ENCODE peak calls at places on chromosomes 6 and 20, in six cellular contexts. S, P, O, J, W and I are unnamed samples.

GRCh38 chr6:128259036-128259734 is 261.2 kb downstream of the PTPRK start:
- DNase-seq in S (no peak), P (no peak), J (no peak), O (no peak), W (no peak), I (no peak)

GRCh38 chr20:3686867-3687321 is 5.1 kb upstream of the ADAM33 start:
- DNase-seq in S (no peak), J (peak; percentile 83), W (no peak), O (no peak), P (peak; percentile 94), I (no peak)

GRCh38 chr6:153117986-153118886 is 12.8 kb downstream of the RGS17 start:
- DNase-seq in P (no peak), J (no peak), O (no peak), S (no peak), W (no peak), I (no peak)

GRCh38 chr6:149488815-149489214 is 4.0 kb upstream of the ZC3H12D start:
- DNase-seq in J (no peak), S (no peak), W (no peak), O (no peak), P (no peak), I (no peak)

GRCh38 chr20:63978319-63979220 is 872 bp downstream of the SAMD10 start:
- DNase-seq in S (no peak), O (peak; percentile 40), J (no peak), P (peak; percentile 84), W (peak; percentile 83), I (no peak)

GRCh38 chr6:141041596-141042087 is 1091.1 kb upstream of the GJE1 start:
- DNase-seq in S (no peak), W (no peak), J (no peak), P (no peak), O (no peak), I (no peak)

GRCh38 chr20:23664954-23665353 is 23.9 kb downstream of the CST4 start:
- DNase-seq in J (no peak), S (no peak), W (no peak), O (no peak), P (no peak), I (no peak)

GRCh38 chr6:13668291-13668928 is 43.2 kb downstream of the RANBP9 start:
- DNase-seq in S (no peak), P (no peak), O (no peak), J (no peak), W (no peak), I (no peak)

GRCh38 chr6:15020114-15020770 is 225.6 kb upstream of the JARID2 start:
- DNase-seq in W (no peak), O (no peak), S (no peak), P (no peak), J (no peak), I (no peak)

GRCh38 chr6:96624957-96625356 is 62.0 kb downstream of the FHL5 start:
- DNase-seq in W (no peak), P (no peak), S (no peak), J (no peak), O (no peak), I (no peak)

GRCh38 chr6:48067148-48067709 is 43.8 kb downstream of the PTCHD4 start:
- DNase-seq in W (no peak), S (no peak), J (no peak), P (no peak), O (no peak), I (no peak)

GRCh38 chr6:44594471-44594870 is 207.0 kb downstream of the CDC5L start:
- DNase-seq in S (peak; percentile 21), J (no peak), W (peak; percentile 38), O (no peak), P (no peak), I (no peak)

GRCh38 chr6:132830236-132830799 is 15.9 kb downstream of the RPS12 start:
- DNase-seq in O (no peak), W (peak; percentile 79), P (no peak), J (no peak), S (peak; percentile 51), I (no peak)

GRCh38 chr6:112571486-112571885 is 224.4 kb downstream of the RFPL4B start:
- DNase-seq in O (no peak), J (no peak), S (no peak), W (no peak), P (peak; percentile 96), I (no peak)

GRCh38 chr6:167652042-167652700 is 174.5 kb upstream of the AFDN start:
- DNase-seq in S (no peak), P (no peak), J (no peak), W (no peak), O (no peak), I (no peak)

GRCh38 chr6:167475947-167476346 is 151.1 kb downstream of the TTLL2 start:
- DNase-seq in W (peak; percentile 32), S (no peak), J (no peak), O (no peak), P (no peak), I (no peak)

GRCh38 chr6:84278311-84278710 is 50.9 kb upstream of the CEP162 start:
- DNase-seq in P (no peak), O (no peak), S (no peak), W (no peak), J (no peak), I (no peak)

GRCh38 chr20:61173966-61174725 is 77.9 kb upstream of the CDH4 start:
- DNase-seq in S (no peak), J (no peak), P (no peak), O (no peak), W (no peak), I (no peak)

GRCh38 chr6:27053738-27054137 is 193.8 kb upstream of the PRSS16 start:
- DNase-seq in P (no peak), W (no peak), O (no peak), S (no peak), J (no peak), I (no peak)

GRCh38 chr6:45026003-45026516 is 302.1 kb upstream of the RUNX2 start:
- DNase-seq in O (no peak), S (no peak), W (no peak), J (no peak), P (no peak), I (no peak)

GRCh38 chr6:56729719-56730118 is 87.0 kb upstream of the DST start:
- DNase-seq in W (no peak), O (no peak), P (no peak), J (no peak), S (no peak), I (no peak)

GRCh38 chr20:53774487-53775203 is 181.0 kb upstream of the ZNF217 start:
- DNase-seq in O (no peak), J (no peak), P (no peak), W (no peak), S (no peak), I (no peak)

GRCh38 chr6:10510592-10511367 is 10.4 kb upstream of the GCNT2 start:
- DNase-seq in O (no peak), J (peak; percentile 12), W (peak; percentile 86), P (peak; percentile 83), S (peak; percentile 45), I (no peak)

GRCh38 chr6:35635601-35636597 is 52.8 kb downstream of the FKBP5 start:
- DNase-seq in W (no peak), P (no peak), S (no peak), O (no peak), J (no peak), I (no peak)

GRCh38 chr20:17617212-17617867 is 47.5 kb downstream of the DSTN start:
- DNase-seq in J (no peak), W (peak; percentile 75), O (no peak), P (peak; percentile 77), S (peak; percentile 14), I (no peak)

GRCh38 chr6:56649053-56649769 is 6.5 kb upstream of the DST start:
- DNase-seq in J (no peak), S (no peak), P (no peak), W (no peak), O (no peak), I (no peak)

GRCh38 chr6:154474636-154475428 is 35.7 kb downstream of the CNKSR3 start:
- DNase-seq in P (no peak), J (peak; percentile 36), O (no peak), S (no peak), W (no peak), I (no peak)

GRCh38 chr20:62198931-62199330 is 16.1 kb downstream of the MTG2 start:
- DNase-seq in W (no peak), P (no peak), J (no peak), S (no peak), O (no peak), I (no peak)

GRCh38 chr6:112620832-112621569 is 273.9 kb downstream of the RFPL4B start:
- DNase-seq in P (no peak), S (no peak), O (no peak), W (no peak), J (no peak), I (no peak)

GRCh38 chr6:123398072-123398471 is 238.7 kb downstream of the TRDN start:
- DNase-seq in W (no peak), S (no peak), P (no peak), O (no peak), J (no peak), I (no peak)
- H3K36me3 ChIP-seq in W (no peaks in the 10 kb centered on the region), S (no peaks in the 10 kb centered on the region), P (no peaks in the 10 kb centered on the region), O (no peaks in the 10 kb centered on the region), J (no peaks in the 10 kb centered on the region), I (no peaks in the 10 kb centered on the region)

GRCh38 chr6:16135078-16135477 is 6.2 kb downstream of the MYLIP start:
- DNase-seq in P (peak; percentile 64), O (no peak), W (no peak), S (no peak), J (no peak), I (no peak)
- H3K4me1 ChIP-seq in P (peaks cover 85% of the 10 kb centered on the region), O (peaks cover 78% of the 10 kb centered on the region), W (peaks cover 18% of the 10 kb centered on the region), S (peaks cover 14% of the 10 kb centered on the region), J (peaks cover 76% of the 10 kb centered on the region), I (peaks cover 33% of the 10 kb centered on the region)

DNA sequence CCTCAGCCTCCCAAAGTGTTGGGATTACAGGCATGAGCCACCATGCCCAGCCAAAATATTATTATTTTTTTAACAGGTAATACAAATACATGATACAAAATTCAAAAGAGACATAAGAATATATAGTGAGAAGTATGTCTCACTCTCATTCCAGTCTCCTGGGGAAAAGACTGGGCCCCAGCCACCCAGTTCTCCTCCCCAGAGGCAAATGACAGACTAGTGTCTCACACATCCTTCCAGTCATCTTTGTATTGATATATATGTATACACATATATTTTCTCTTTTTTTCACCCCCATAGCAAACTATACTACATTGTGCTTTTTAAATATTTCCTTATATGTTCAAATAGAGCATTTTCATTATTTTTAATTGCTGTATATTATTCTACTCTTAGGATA is 8.3 kb downstream of the GSS start:
- DNase-seq in J (no peak), O (no peak), S (no peak), W (no peak), P (no peak), I (no peak)
- H3K36me3 ChIP-seq in J (peaks cover 10% of the 10 kb centered on the region), O (peaks cover 4% of the 10 kb centered on the region), S (peaks cover 73% of the 10 kb centered on the region), W (no peaks in the 10 kb centered on the region), P (peaks cover 12% of the 10 kb centered on the region), I (peaks cover 6% of the 10 kb centered on the region)

GRCh38 chr6:162528538-162528937 is 199.0 kb downstream of the PRKN start:
- DNase-seq in S (no peak), J (no peak), O (no peak), P (no peak), W (no peak), I (no peak)
- H3K4me1 ChIP-seq in S (peaks cover 4% of the 10 kb centered on the region), J (no peaks in the 10 kb centered on the region), O (no peaks in the 10 kb centered on the region), P (no peaks in the 10 kb centered on the region), W (no peaks in the 10 kb centered on the region), I (no peaks in the 10 kb centered on the region)